ENCODE peak calls at places on chromosomes 4 and X, in seven cellular contexts. E, R, X, B, H, K and T are unnamed samples.

GRCh38 chrX:20515841-20516461 is 249.2 kb upstream of the RPS6KA3 start:
- DNase-seq in E (peak; percentile 14), R (no peak), X (no peak), B (peak; percentile 87), H (peak; percentile 62), K (no peak), T (peak; percentile 73)

GRCh38 chr4:81030617-81031388 is at the start of gene BMP3:
- DNase-seq in E (no peak), R (no peak), X (no peak), B (no peak), H (no peak), K (no peak), T (no peak)

GRCh38 chr4:157514711-157515110 is 294.2 kb downstream of the GRIA2 start:
- DNase-seq in E (no peak), R (no peak), X (no peak), B (no peak), H (no peak), K (peak; percentile 61), T (no peak)

GRCh38 chr4:121411151-121411744 is 30.4 kb upstream of the QRFPR start:
- DNase-seq in E (no peak), R (no peak), X (no peak), B (no peak), H (no peak), K (no peak), T (no peak)

GRCh38 chr4:7034262-7035081 is 8.7 kb upstream of the TADA2B start:
- DNase-seq in E (no peak), R (no peak), X (no peak), B (no peak), H (no peak), K (no peak), T (no peak)

GRCh38 chrX:40262641-40263560 is 165.1 kb upstream of the BCOR start:
- DNase-seq in E (no peak), R (no peak), X (no peak), B (no peak), H (no peak), K (no peak), T (no peak)

GRCh38 chrX:123184858-123185251 is 777 bp downstream of the GRIA3 start:
- DNase-seq in E (no peak), R (no peak), X (peak; percentile 54), B (no peak), H (no peak), K (no peak), T (no peak)

GRCh38 chrX:53681661-53682060 is 4.9 kb downstream of the HUWE1 start:
- DNase-seq in E (no peak), R (no peak), X (no peak), B (no peak), H (no peak), K (no peak), T (no peak)

GRCh38 chr4:3307486-3307885 is 14.7 kb downstream of the RGS12 start:
- DNase-seq in E (no peak), R (no peak), X (no peak), B (no peak), H (no peak), K (peak; percentile 4), T (no peak)

GRCh38 chr4:180860136-180860720 is 1383.0 kb upstream of the TENM3 start:
- DNase-seq in E (no peak), R (no peak), X (no peak), B (no peak), H (no peak), K (peak; percentile 69), T (no peak)

GRCh38 chr4:107392951-107393350 is 327.1 kb downstream of the PAPSS1 start:
- DNase-seq in E (no peak), R (no peak), X (no peak), B (no peak), H (peak; percentile 7), K (peak; percentile 28), T (no peak)

GRCh38 chrX:33339219-33339618 is 127.9 kb upstream of the DMD start:
- DNase-seq in E (no peak), R (no peak), X (no peak), B (no peak), H (no peak), K (peak; percentile 17), T (no peak)